ENCODE peak calls at places on chromosomes 16 and 17, in five cellular contexts. P, Z, S, D and Q are unnamed samples.

GRCh38 chr16:82016964-82017363 is 5.7 kb upstream of the SDR42E1 start:
- DNase-seq in P (no peak), Z (no peak), S (no peak), D (peak; percentile 96), Q (no peak)

GRCh38 chr16:8899709-8900317 is 17.7 kb downstream of the LITAFD start:
- DNase-seq in P (no peak), Z (no peak), S (peak; percentile 80), D (no peak), Q (no peak)

GRCh38 chr17:64777413-64778101 is 115.5 kb upstream of the SMURF2 start:
- DNase-seq in P (no peak), Z (no peak), S (peak; percentile 20), D (no peak), Q (no peak)

GRCh38 chr17:59493867-59494266 is 71.5 kb upstream of the DHX40 start:
- DNase-seq in P (no peak), Z (no peak), S (no peak), D (no peak), Q (no peak)

GRCh38 chr17:49951362-49952080 is 17.5 kb upstream of the DLX4 start:
- DNase-seq in P (no peak), Z (no peak), S (no peak), D (no peak), Q (no peak)

GRCh38 chr16:3690991-3691720 is 26.2 kb downstream of the TRAP1 start:
- DNase-seq in P (no peak), Z (no peak), S (no peak), D (no peak), Q (no peak)

GRCh38 chr16:50835358-50836060 is 93.6 kb downstream of the CYLD start:
- DNase-seq in P (no peak), Z (no peak), S (no peak), D (no peak), Q (no peak)

GRCh38 chr17:6392609-6393367 is 42.1 kb downstream of the AIPL1 start:
- DNase-seq in P (peak; percentile 46), Z (no peak), S (no peak), D (no peak), Q (no peak)

GRCh38 chr16:85296859-85297698 is 184.8 kb upstream of the CIBAR2 start:
- DNase-seq in P (peak; percentile 50), Z (peak; percentile 59), S (peak; percentile 36), D (peak; percentile 59), Q (no peak)

DNA sequence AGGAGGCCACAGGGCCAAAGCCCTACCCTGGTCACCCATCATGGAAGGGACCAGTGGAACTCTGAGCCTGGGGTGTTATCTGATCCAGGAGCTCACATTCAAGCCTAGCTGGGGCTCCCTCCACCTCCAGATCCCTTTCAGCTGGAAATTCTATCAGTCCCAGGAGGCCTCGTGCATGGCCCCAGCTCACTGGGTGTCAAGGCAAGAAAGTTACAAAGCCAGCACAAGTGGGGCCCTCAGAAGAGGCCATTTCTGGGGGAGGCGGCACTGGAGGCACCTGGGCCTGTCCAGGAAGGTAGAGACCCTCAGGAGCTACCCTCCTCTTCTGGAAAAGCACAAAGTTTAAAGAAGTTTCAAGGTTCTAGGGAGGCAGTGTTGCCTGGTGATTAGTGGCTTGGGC is 4.8 kb downstream of the CA7 start:
- DNase-seq in P (no peak), Z (no peak), S (no peak), D (no peak), Q (no peak)
- H3K27me3 ChIP-seq in P (peaks cover 14% of the 10 kb centered on the region), Z (no peaks in the 10 kb centered on the region), S (no peaks in the 10 kb centered on the region), D (peaks cover 32% of the 10 kb centered on the region), Q (peaks cover 35% of the 10 kb centered on the region)

GRCh38 chr17:12231027-12231682 is 210.5 kb downstream of the MAP2K4 start:
- DNase-seq in P (no peak), Z (no peak), S (no peak), D (peak; percentile 54), Q (no peak)

GRCh38 chr17:12227547-12227946 is 206.9 kb downstream of the MAP2K4 start:
- DNase-seq in P (no peak), Z (no peak), S (no peak), D (no peak), Q (no peak)

GRCh38 chr17:12230411-12230810 is 209.7 kb downstream of the MAP2K4 start:
- DNase-seq in P (no peak), Z (no peak), S (no peak), D (peak; percentile 79), Q (no peak)

DNA sequence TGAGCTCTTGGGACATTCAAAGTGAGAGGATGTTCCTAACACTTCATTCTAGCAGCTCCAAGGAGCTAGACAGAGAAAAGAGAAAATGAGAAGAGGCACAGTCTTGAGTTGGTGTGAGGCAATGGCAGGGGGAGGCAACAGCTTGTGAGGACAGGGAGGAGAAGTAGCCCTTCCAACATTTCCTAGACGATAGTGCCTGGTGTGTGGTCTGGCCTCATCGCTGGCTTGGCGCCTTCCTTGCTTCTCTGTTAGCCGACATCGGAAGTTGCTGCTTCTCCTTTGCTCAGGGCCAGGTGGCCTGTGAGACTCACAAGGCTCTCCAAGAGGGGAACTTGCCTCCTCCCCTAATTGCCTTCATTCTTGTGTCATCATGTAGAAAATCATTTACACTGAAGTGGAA is 208.6 kb downstream of the MAP2K4 start:
- DNase-seq in P (no peak), Z (no peak), S (no peak), D (no peak), Q (no peak)
- H3K27me3 ChIP-seq in P (peaks cover 14% of the 10 kb centered on the region), Z (peaks cover 42% of the 10 kb centered on the region), S (no peaks in the 10 kb centered on the region), D (peaks cover 2% of the 10 kb centered on the region), Q (no peaks in the 10 kb centered on the region)

GRCh38 chr16:88389191-88389590 is 6.4 kb downstream of the ZNF469 start:
- DNase-seq in P (no peak), Z (no peak), S (no peak), D (no peak), Q (no peak)
- H3K27me3 ChIP-seq in P (peaks cover 100% of the 10 kb centered on the region), Z (no peaks in the 10 kb centered on the region), S (peaks cover 90% of the 10 kb centered on the region), D (no peaks in the 10 kb centered on the region), Q (peaks cover 14% of the 10 kb centered on the region)

DNA sequence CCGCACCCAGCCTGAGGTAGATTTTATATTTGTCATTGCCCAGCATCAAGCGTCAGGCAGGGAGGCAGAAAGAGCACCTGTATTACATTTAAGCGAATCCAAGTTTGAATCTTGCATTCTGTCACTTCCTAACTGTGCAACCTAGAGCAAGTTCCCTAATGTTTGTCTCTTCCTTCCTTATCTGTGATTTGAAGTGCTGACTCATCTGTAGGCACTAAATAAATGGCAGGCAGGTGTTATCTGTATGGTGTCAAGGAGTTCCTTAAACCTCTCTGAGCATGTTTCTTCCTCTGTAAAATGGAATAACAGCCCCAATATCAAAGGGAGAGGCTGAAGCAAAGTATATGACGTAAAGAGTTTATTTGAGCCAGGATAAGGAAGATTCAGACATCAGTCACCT is 24.3 kb downstream of the GP2 start:
- DNase-seq in P (no peak), Z (no peak), S (no peak), D (no peak), Q (no peak)
- H3K27me3 ChIP-seq in P (peaks cover 5% of the 10 kb centered on the region), Z (peaks cover 5% of the 10 kb centered on the region), S (no peaks in the 10 kb centered on the region), D (peaks cover 32% of the 10 kb centered on the region), Q (no peaks in the 10 kb centered on the region)

GRCh38 chr17:27455914-27456680 is at the start of gene KSR1:
- DNase-seq in P (peak; percentile 86), Z (peak; percentile 83), S (peak; percentile 86), D (peak; percentile 90), Q (no peak)

GRCh38 chr17:27453466-27453865 is 2.8 kb upstream of the KSR1 start:
- DNase-seq in P (no peak), Z (no peak), S (no peak), D (no peak), Q (no peak)

GRCh38 chr17:27455569-27455913 is 707 bp upstream of the KSR1 start:
- DNase-seq in P (no peak), Z (no peak), S (no peak), D (no peak), Q (no peak)

GRCh38 chr17:27452828-27453227 is 3.4 kb upstream of the KSR1 start:
- DNase-seq in P (no peak), Z (no peak), S (no peak), D (no peak), Q (no peak)

DNA sequence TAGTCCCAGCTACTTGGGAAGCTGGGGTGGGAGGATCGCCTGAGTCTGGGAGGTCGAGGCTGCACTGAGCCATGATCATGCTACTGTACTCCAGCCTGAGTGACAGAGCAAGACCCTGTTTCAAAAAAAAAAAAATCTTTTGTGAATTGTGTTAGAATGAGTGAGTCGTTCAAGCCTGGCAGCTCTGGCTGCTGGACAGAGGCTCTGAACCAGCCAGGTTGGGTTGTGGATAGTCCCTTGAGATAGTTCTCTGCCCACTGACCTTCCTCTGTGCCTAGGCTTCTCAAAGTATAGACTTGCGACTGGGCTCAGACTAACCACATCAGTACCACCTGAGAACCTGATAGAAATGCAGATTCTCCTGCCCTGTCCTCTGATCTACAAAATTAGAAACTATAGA is 2.2 kb upstream of the KSR1 start:
- DNase-seq in P (no peak), Z (no peak), S (no peak), D (no peak), Q (no peak)
- H3K27me3 ChIP-seq in P (no peaks in the 10 kb centered on the region), Z (no peaks in the 10 kb centered on the region), S (peaks cover 11% of the 10 kb centered on the region), D (no peaks in the 10 kb centered on the region), Q (no peaks in the 10 kb centered on the region)

GRCh38 chr16:88974641-88975215 is 2.3 kb downstream of the CBFA2T3 start:
- DNase-seq in P (no peak), Z (no peak), S (no peak), D (no peak), Q (no peak)

GRCh38 chr16:88973415-88974050 is 3.5 kb downstream of the CBFA2T3 start:
- DNase-seq in P (no peak), Z (no peak), S (no peak), D (no peak), Q (no peak)

GRCh38 chr16:88973007-88973410 is 4.0 kb downstream of the CBFA2T3 start:
- DNase-seq in P (no peak), Z (no peak), S (no peak), D (no peak), Q (no peak)

GRCh38 chr16:88975511-88976061 is 1.4 kb downstream of the CBFA2T3 start:
- DNase-seq in P (no peak), Z (no peak), S (peak; percentile 18), D (no peak), Q (no peak)

DNA sequence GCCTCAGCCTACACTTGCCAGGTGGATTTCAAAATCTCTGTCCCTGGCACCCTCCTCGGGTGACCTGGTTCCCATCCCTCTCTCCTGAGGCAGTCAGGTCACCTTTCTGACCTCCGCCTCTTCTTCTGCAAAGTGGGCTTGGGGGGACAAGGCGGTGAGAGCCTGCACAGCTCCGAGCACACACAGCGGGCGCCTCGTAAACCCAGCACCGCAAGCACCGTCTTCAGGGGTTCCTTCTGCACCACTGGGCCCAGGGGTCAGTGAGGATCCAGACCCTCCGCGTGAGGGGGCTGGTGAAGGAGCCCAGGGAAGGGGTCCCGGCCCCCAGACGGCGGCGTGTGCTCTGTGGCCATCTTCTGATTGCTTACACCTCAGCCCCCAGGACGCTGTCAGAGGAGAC is 2.9 kb downstream of the CBFA2T3 start:
- DNase-seq in P (no peak), Z (no peak), S (no peak), D (no peak), Q (no peak)
- H3K27me3 ChIP-seq in P (peaks cover 27% of the 10 kb centered on the region), Z (peaks cover 84% of the 10 kb centered on the region), S (no peaks in the 10 kb centered on the region), D (peaks cover 56% of the 10 kb centered on the region), Q (peaks cover 62% of the 10 kb centered on the region)